ENCODE peak calls at places on chromosomes 16 and 17, in eight cellular contexts. O is fibroblast of lung, P is left lung, U is lung, J is heart left ventricle, C is AG10803, T is body of pancreas, X is adrenal gland. Q is an unnamed sample.

GRCh38 chr17:64706224-64707076 is 44.3 kb upstream of the SMURF2 start:
- DNase-seq in J (no peak), O (no peak), P (no peak), T (peak; percentile 46), X (no peak), U (no peak), C (no peak), Q (no peak)

GRCh38 chr17:48123776-48124388 is 16.3 kb downstream of the SNX11 start:
- DNase-seq in X (no peak), J (no peak), C (no peak), P (no peak), U (no peak), T (no peak), O (no peak), Q (no peak)

GRCh38 chr16:88295526-88296436 is 87.0 kb upstream of the ZNF469 start:
- DNase-seq in J (no peak), T (no peak), X (peak; percentile 40), U (no peak), P (no peak), C (no peak), O (no peak), Q (no peak)

GRCh38 chr17:82021728-82022309 is 859 bp downstream of the CENPX start:
- DNase-seq in T (no peak), X (no peak), P (no peak), J (no peak), U (no peak), O (no peak), C (no peak), Q (no peak)

GRCh38 chr17:66964930-66965800 is 658 bp downstream of the CACNG4 start:
- DNase-seq in T (peak; percentile 34), P (no peak), J (no peak), O (no peak), X (no peak), C (no peak), U (no peak), Q (no peak)

GRCh38 chr17:57143919-57144318 is 58.9 kb downstream of the AKAP1 start:
- DNase-seq in P (no peak), U (no peak), C (no peak), X (no peak), T (no peak), O (no peak), J (no peak), Q (no peak)

GRCh38 chr16:79449067-79449466 is 151.5 kb downstream of the MAF start:
- DNase-seq in C (no peak), U (no peak), J (no peak), T (no peak), O (no peak), P (no peak), X (no peak), Q (no peak)

GRCh38 chr17:76414334-76415295 is 30.2 kb downstream of the SPHK1 start:
- DNase-seq in C (peak; percentile 68), T (peak; percentile 73), P (no peak), X (peak; percentile 62), O (peak; percentile 62), J (peak; percentile 82), U (no peak), Q (peak; percentile 41)

GRCh38 chr16:85419503-85420408 is 193.4 kb upstream of the GSE1 start:
- DNase-seq in U (no peak), P (no peak), J (no peak), X (no peak), T (peak; percentile 1), C (no peak), O (no peak), Q (no peak)

GRCh38 chr17:10115536-10115932 is 82.9 kb downstream of the GAS7 start:
- DNase-seq in P (no peak), U (no peak), O (no peak), C (no peak), J (no peak), T (no peak), X (no peak), Q (no peak)

GRCh38 chr16:13390093-13390985 is 488.9 kb downstream of the SHISA9 start:
- DNase-seq in T (no peak), P (no peak), U (no peak), J (no peak), O (no peak), X (no peak), C (no peak), Q (no peak)

DNA sequence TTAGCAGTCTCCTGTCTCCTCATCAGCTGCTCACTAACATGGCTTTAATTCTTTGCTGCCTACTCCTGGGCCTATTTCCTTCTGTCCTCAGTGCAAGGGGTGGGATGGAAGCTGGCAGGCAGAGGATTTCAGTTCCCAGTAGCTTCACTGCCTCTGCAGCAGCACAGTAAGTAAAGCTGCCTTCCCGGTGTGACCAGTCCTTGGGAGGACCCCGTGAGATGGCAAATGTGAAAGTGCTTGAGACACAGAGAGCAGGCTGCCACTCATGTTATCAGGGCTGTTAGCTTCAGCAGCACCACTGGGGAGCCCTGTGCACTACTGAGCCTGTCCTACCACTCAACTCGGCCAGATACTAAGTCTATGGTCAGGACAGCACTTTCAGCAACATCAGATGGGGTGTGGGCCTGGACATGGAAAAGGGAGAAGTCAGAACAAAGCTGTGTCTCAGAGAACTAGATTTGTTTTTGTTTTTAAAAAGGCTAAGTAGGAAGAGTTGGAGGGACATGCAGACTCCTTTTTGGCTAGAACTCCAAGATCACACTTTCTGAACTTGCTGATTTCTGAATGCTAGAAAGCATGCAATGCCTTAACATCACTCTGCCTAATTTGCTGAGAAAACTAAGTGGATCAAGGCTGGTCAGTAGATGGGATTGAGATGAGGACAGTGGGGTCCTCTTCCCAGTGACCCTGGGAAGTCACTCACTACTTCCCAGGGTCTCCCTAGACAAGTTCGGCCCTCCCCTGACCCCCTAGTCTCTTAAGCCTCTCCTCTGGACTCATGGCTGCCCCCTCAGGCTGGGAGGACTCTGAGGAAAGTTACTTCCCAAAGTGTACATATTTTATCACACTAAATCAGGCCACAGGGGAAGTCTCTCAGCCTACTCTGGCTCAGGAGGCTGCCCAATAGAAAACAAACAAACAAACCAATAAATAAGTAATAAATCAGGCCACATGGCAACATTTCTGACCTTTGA is 1.1 kb downstream of the ACSF2 start:
- DNase-seq in J (peak; percentile 15), P (peak; percentile 57), X (peak; percentile 48), T (peak; percentile 20), C (peak; percentile 30), O (peak; percentile 35), U (peak; percentile 41), Q (no peak)
- TF ChIP-seq CTCF in J (no peak), P (no peak), X (no peak), T (no peak), C (peak; percentile 27), O (peak; percentile 19), U (no peak), Q (no peak)

GRCh38 chr17:50863931-50864330 is 2.2 kb downstream of the TOB1 start:
- DNase-seq in X (no peak), O (no peak), P (no peak), U (no peak), C (no peak), T (no peak), J (no peak), Q (no peak)

GRCh38 chr17:50861334-50861676 is 4.8 kb downstream of the TOB1 start:
- DNase-seq in P (no peak), C (no peak), T (no peak), J (no peak), U (no peak), O (no peak), X (no peak), Q (no peak)

GRCh38 chr17:50864747-50865059 is 1.5 kb downstream of the TOB1 start:
- DNase-seq in J (no peak), P (no peak), U (no peak), C (no peak), O (no peak), T (peak; percentile 36), X (no peak), Q (no peak)

GRCh38 chr17:50863221-50863843 is 2.8 kb downstream of the TOB1 start:
- DNase-seq in C (no peak), U (peak; percentile 57), P (peak; percentile 58), T (peak; percentile 72), O (peak; percentile 49), X (peak; percentile 67), J (peak; percentile 48), Q (no peak)

DNA sequence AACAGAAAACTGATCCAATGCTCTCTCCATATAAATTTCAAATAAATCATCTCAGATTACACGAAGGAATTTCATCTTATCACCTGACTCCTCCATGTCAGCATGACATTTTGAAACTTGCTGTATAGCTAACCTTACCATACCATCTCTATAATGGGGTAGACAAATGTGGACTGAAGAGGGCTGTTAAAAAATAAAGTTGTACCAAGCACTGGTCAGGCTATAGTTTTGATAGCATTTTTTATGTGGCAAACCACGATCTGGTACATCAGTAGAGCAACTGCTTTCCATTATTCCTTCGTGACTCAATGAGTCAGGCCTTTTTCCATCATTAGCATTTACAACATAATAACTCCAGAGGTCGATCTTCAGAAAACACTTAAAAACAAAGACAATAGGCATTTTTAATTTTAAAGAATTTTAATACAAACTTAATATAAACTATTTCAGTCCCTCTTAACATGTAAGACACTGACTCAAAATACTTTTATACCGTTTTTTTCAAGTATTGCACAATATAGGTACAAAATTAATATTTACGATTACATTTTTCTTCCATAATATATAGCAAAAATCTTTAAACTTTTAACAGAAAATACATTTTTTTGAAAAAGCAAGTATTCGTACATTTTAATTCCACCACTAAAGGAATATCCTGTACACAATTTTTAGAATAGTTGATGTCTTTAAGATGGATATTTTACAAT is 4.2 kb downstream of the TOB1 start:
- DNase-seq in J (no peak), U (no peak), X (no peak), T (no peak), C (peak; percentile 39), O (no peak), P (no peak), Q (no peak)
- H3K4me3 ChIP-seq in J (no peak overlapping the region), U (no peak overlapping the region), X (no peak overlapping the region), T (no peak overlapping the region), C (no peak overlapping the region), O (no peak overlapping the region), P (no peak overlapping the region), Q (no peak overlapping the region)

DNA sequence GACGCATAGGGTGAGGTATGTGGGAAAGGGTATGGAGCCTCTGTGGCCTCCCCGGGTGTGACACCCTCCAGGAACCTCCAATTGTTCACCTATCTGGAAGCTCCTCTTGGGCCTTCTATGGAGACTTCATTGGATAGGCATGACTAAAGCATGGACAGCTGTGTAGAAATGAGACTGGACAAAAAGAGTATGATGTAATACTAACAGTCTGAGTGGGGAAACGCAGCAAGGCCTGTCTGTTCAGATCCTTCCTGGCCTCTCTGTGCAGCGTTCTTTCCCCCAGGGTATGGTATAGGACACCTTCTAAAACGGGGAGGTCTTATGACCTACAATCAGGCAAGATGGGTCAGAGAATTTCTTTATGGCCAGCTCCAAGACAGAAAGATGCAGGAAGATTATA is 30.7 kb upstream of the CCNF start:
- DNase-seq in C (no peak), T (no peak), X (no peak), U (no peak), J (no peak), P (no peak), O (no peak), Q (no peak)
- TF ChIP-seq CTCF in C (no peak), T (no peak), X (no peak), U (no peak), J (no peak), P (no peak), O (no peak), Q (no peak)

DNA sequence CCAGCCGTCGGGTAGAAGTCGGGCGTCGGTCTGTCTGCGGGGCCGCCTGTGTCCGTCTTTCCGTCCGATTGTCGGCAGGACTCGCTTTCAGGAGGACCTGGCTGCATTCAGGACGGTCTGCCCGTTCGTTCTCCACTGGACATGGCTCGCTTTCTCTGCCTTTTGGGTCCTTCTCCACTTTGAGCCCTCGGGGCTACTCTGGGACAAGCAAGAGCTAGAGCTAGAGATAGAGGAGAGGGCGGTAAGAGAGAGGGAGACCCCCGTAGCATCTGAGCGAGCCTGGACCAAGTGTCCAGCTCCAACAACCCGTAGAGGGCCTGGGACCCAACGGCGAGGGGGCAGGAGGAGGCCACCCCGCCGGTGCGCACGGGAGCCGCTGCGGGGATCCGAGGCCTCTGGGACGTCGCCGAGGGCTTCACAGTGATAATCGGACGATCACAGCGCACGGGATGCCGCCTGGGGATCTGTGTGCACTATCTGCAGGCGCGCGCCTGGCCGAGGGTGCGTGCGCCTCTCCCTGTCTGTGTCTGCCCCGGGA is 4.5 kb downstream of the TBX4 start:
- DNase-seq in C (no peak), P (no peak), X (no peak), O (no peak), U (no peak), J (no peak), T (no peak), Q (no peak)
- H3K4me3 ChIP-seq in C (no peak overlapping the region), P (peak overlapping the region; percentile 33), X (no peak overlapping the region), O (peak overlapping the region; percentile 63), U (peak overlapping the region; percentile 38), J (no peak overlapping the region), T (no peak overlapping the region), Q (no peak overlapping the region)